ENCODE peak calls at places on chromosome 17, in five cellular contexts. P is GM12865, H is gastrocnemius medialis, R is ureter, B is NCI-H2029. Q is an unnamed sample.

GRCh38 chr17:44972953-44973352 is 4.8 kb upstream of the C1QL1 start:
- DNase-seq in P (no peak), H (no peak), R (no peak), B (no peak), Q (no peak)

GRCh38 chr17:7014995-7015586 is 2.7 kb downstream of the RNASEK start:
- DNase-seq in P (peak; percentile 87), H (no peak), R (peak; percentile 62), B (no peak), Q (peak; percentile 72)

GRCh38 chr17:73516356-73516755 is 127.9 kb downstream of the SDK2 start:
- DNase-seq in P (no peak), H (no peak), R (no peak), B (no peak), Q (no peak)

GRCh38 chr17:75125984-75126383 is 5.6 kb downstream of the NT5C start:
- DNase-seq in P (peak; percentile 66), H (no peak), R (no peak), B (no peak), Q (no peak)

GRCh38 chr17:18181358-18181757 is 2.3 kb upstream of the ALKBH5 start:
- DNase-seq in P (no peak), H (no peak), R (no peak), B (no peak), Q (no peak)

GRCh38 chr17:76726231-76726765 is at the start of gene JMJD6:
- DNase-seq in P (peak; percentile 99), H (peak; percentile 98), R (peak; percentile 98), B (peak; percentile 85), Q (peak; percentile 91)

GRCh38 chr17:81513669-81514484 is 1.3 kb upstream of the ACTG1 start:
- DNase-seq in P (peak; percentile 65), H (peak; percentile 36), R (peak; percentile 77), B (no peak), Q (no peak)

GRCh38 chr17:77579717-77580116 is 378.8 kb upstream of the TNRC6C start:
- DNase-seq in P (no peak), H (no peak), R (no peak), B (no peak), Q (no peak)

GRCh38 chr17:41386227-41386626 is 4.1 kb upstream of the KRT34 start:
- DNase-seq in P (no peak), H (no peak), R (no peak), B (no peak), Q (no peak)

GRCh38 chr17:40460585-40460975 is 17.3 kb downstream of the IGFBP4 start:
- DNase-seq in P (no peak), H (no peak), R (no peak), B (no peak), Q (no peak)

GRCh38 chr17:1228752-1229353 is 41.4 kb upstream of the BHLHA9 start:
- DNase-seq in P (peak; percentile 31), H (no peak), R (no peak), B (no peak), Q (no peak)

GRCh38 chr17:66893382-66893781 is 58.5 kb downstream of the CACNG5 start:
- DNase-seq in P (no peak), H (no peak), R (no peak), B (no peak), Q (no peak)

Q was measured in ascending aorta.